ENCODE peak calls at places on chromosomes 16 and 17, in four cellular contexts. G is epithelial cell of prostate, W is ACHN, O is NCI-H1092 treated with DMSO at 0.1 percent for 48 hours. A is an unnamed sample.

GRCh38 chr16:66182592-66182991 is 183.9 kb upstream of the CDH5 start:
- DNase-seq in G (no peak), W (no peak), O (no peak), A (no peak)

GRCh38 chr16:1884155-1884760 is 12.3 kb upstream of the MEIOB start:
- DNase-seq in G (no peak), W (peak; percentile 28), O (no peak), A (no peak)

GRCh38 chr17:17057057-17057551 is 14.8 kb downstream of the MPRIP start:
- DNase-seq in G (no peak), W (no peak), O (no peak), A (no peak)

GRCh38 chr16:60945225-60945624 is 1091.0 kb downstream of the CDH8 start:
- DNase-seq in G (no peak), W (peak; percentile 38), O (no peak), A (no peak)

GRCh38 chr17:31535581-31535981 is 144.1 kb downstream of the RAB11FIP4 start:
- DNase-seq in G (no peak), W (no peak), O (no peak), A (no peak)

GRCh38 chr16:73068546-73069401 is 20.8 kb upstream of the ZFHX3 start:
- DNase-seq in G (peak; percentile 98), W (peak; percentile 74), O (peak; percentile 67), A (no peak)

GRCh38 chr16:23013484-23013883 is 135.8 kb downstream of the USP31 start:
- DNase-seq in G (no peak), W (peak; percentile 21), O (no peak), A (peak; percentile 9)

GRCh38 chr17:2042355-2042929 is 620 bp downstream of the OVCA2 start:
- DNase-seq in G (no peak), W (peak; percentile 65), O (peak; percentile 29), A (no peak)

GRCh38 chr17:37518816-37519215 is 29.1 kb downstream of the DUSP14 start:
- DNase-seq in G (no peak), W (no peak), O (no peak), A (no peak)

GRCh38 chr16:24988137-24988535 is 27.0 kb downstream of the ARHGAP17 start:
- DNase-seq in G (no peak), W (no peak), O (no peak), A (peak; percentile 18)